ENCODE peak calls at places on chromosome 12, in eight cellular contexts. X is hippocampal formation; H is CD4-positive, CD25-positive, alpha-beta regulatory T cell; B is NCI-H2081; U is osteocyte; K is T-cell; Q is activated naive CD4-positive, alpha-beta T cell treated with anti-CD3 and anti-CD28 coated beads, Interleukin-2, amount 50 U/mL, for 16 hours; F is right lobe of liver. P is an unnamed sample.

GRCh38 chr12:113912761-113913295 is 53.3 kb downstream of the RBM19 start:
- DNase-seq in X (peak; percentile 59), H (peak; percentile 57), B (peak; percentile 61), U (peak; percentile 88), K (peak; percentile 33), Q (peak; percentile 42), F (peak; percentile 49), P (peak; percentile 28)

GRCh38 chr12:23813206-23813605 is 136.3 kb downstream of the SOX5 start:
- DNase-seq in X (no peak), H (no peak), B (no peak), U (no peak), K (no peak), Q (no peak), F (no peak), P (no peak)

GRCh38 chr12:30698346-30698745 is 2.7 kb upstream of the IPO8 start:
- DNase-seq in X (no peak), H (no peak), B (no peak), U (no peak), K (no peak), Q (no peak), F (no peak), P (no peak)

GRCh38 chr12:1289371-1290155 is 298.5 kb downstream of the ERC1 start:
- DNase-seq in X (no peak), H (no peak), B (no peak), U (no peak), K (no peak), Q (no peak), F (no peak), P (no peak)

GRCh38 chr12:68263366-68263765 is 10.0 kb upstream of the IL22 start:
- DNase-seq in X (no peak), H (no peak), B (no peak), U (no peak), K (no peak), Q (no peak), F (no peak), P (no peak)

GRCh38 chr12:132354211-132354981 is 25.0 kb upstream of the GALNT9 start:
- DNase-seq in X (no peak), H (no peak), B (no peak), U (no peak), K (no peak), Q (peak; percentile 5), F (no peak), P (no peak)

GRCh38 chr12:55019784-55020183 is at the start of gene NEUROD4:
- DNase-seq in X (peak; percentile 9), H (no peak), B (no peak), U (no peak), K (peak; percentile 21), Q (no peak), F (peak; percentile 33), P (no peak)

GRCh38 chr12:12265571-12266388 is 1.1 kb downstream of the LRP6 start:
- DNase-seq in X (peak; percentile 36), H (peak; percentile 22), B (no peak), U (no peak), K (no peak), Q (no peak), F (peak; percentile 20), P (peak; percentile 65)

GRCh38 chr12:3775385-3776035 is 22.6 kb upstream of the CRACR2A start:
- DNase-seq in X (no peak), H (no peak), B (no peak), U (no peak), K (no peak), Q (no peak), F (no peak), P (no peak)

GRCh38 chr12:124613151-124613585 is 45.8 kb upstream of the NCOR2 start:
- DNase-seq in X (no peak), H (no peak), B (peak; percentile 42), U (no peak), K (no peak), Q (no peak), F (no peak), P (no peak)

P was measured in substantia nigra.